ENCODE peak calls at places on chromosomes 2 and 18, in six cellular contexts. W, H, T, C, O and G are unnamed samples.
A peak's percentile ranks its signal among the peaks of the same experiment; 100 is the strongest.

GRCh38 chr2:222651721-222652420 is 4.0 kb downstream of the FARSB start:
- DNase-seq in W (no peak), H (no peak), T (no peak), C (no peak), O (peak; percentile 34), G (no peak)

GRCh38 chr2:234678721-234679120 is 181.8 kb upstream of the ARL4C start:
- DNase-seq in W (no peak), H (peak; percentile 58), T (no peak), C (no peak), O (peak; percentile 30), G (peak; percentile 78)

GRCh38 chr2:55999790-56000189 is 76.2 kb upstream of the EFEMP1 start:
- DNase-seq in W (no peak), H (no peak), T (no peak), C (no peak), O (no peak), G (no peak)

GRCh38 chr2:216216951-216217903 is 108.1 kb downstream of the XRCC5 start:
- DNase-seq in W (peak; percentile 22), H (peak; percentile 79), T (no peak), C (no peak), O (peak; percentile 79), G (peak; percentile 93)

GRCh38 chr18:62334110-62334509 is 9.0 kb downstream of the TNFRSF11A start:
- DNase-seq in W (no peak), H (peak; percentile 86), T (no peak), C (no peak), O (peak; percentile 8), G (peak; percentile 75)

GRCh38 chr2:40654346-40654745 is 202.5 kb upstream of the SLC8A1 start:
- DNase-seq in W (no peak), H (no peak), T (no peak), C (no peak), O (no peak), G (peak; percentile 4)

GRCh38 chr2:122748552-122749011 is 993.1 kb downstream of the TSN start:
- DNase-seq in W (no peak), H (peak; percentile 59), T (no peak), C (no peak), O (no peak), G (no peak)

GRCh38 chr18:38981382-38981781 is 1415.8 kb upstream of the CELF4 start:
- DNase-seq in W (no peak), H (no peak), T (no peak), C (no peak), O (no peak), G (no peak)

GRCh38 chr2:39728941-39729351 is 50.1 kb downstream of the THUMPD2 start:
- DNase-seq in W (no peak), H (peak; percentile 69), T (no peak), C (no peak), O (peak; percentile 34), G (peak; percentile 38)

GRCh38 chr2:150062416-150062815 is 425.1 kb downstream of the RND3 start:
- DNase-seq in W (no peak), H (no peak), T (no peak), C (no peak), O (no peak), G (no peak)

GRCh38 chr2:120436885-120437603 is 91.1 kb downstream of the INHBB start:
- DNase-seq in W (no peak), H (peak; percentile 27), T (no peak), C (no peak), O (no peak), G (peak; percentile 69)

GRCh38 chr18:8238507-8238906 is 370.7 kb upstream of the RAB12 start:
- DNase-seq in W (no peak), H (no peak), T (no peak), C (no peak), O (no peak), G (no peak)

GRCh38 chr2:26395394-26395793 is 6.3 kb upstream of the DRC1 start:
- DNase-seq in W (no peak), H (no peak), T (no peak), C (no peak), O (no peak), G (no peak)

GRCh38 chr2:219595250-219595649 is 2.4 kb upstream of the STK11IP start:
- DNase-seq in W (no peak), H (peak; percentile 41), T (no peak), C (no peak), O (no peak), G (no peak)

GRCh38 chr2:11749646-11750349 is 3.4 kb downstream of the LPIN1 start:
- DNase-seq in W (no peak), H (no peak), T (no peak), C (no peak), O (no peak), G (no peak)

GRCh38 chr18:68275616-68276015 is 439.3 kb downstream of the TMX3 start:
- DNase-seq in W (no peak), H (no peak), T (no peak), C (no peak), O (peak; percentile 77), G (peak; percentile 44)

GRCh38 chr18:9719421-9719981 is 11.4 kb downstream of the RAB31 start:
- DNase-seq in W (no peak), H (peak; percentile 83), T (no peak), C (no peak), O (peak; percentile 89), G (peak; percentile 91)

GRCh38 chr2:18690342-18690741 is 101.0 kb upstream of the NT5C1B start:
- DNase-seq in W (no peak), H (peak; percentile 6), T (no peak), C (no peak), O (no peak), G (no peak)

GRCh38 chr2:33531345-33532059 is 55.1 kb downstream of the RASGRP3 start:
- DNase-seq in W (no peak), H (peak; percentile 25), T (no peak), C (no peak), O (peak; percentile 17), G (no peak)

GRCh38 chr2:156778916-156779315 is 342.7 kb downstream of the GPD2 start:
- DNase-seq in W (no peak), H (no peak), T (no peak), C (no peak), O (no peak), G (no peak)

GRCh38 chr2:194333091-194333490 is 1323.9 kb upstream of the SLC39A10 start:
- DNase-seq in W (no peak), H (no peak), T (no peak), C (no peak), O (no peak), G (no peak)

GRCh38 chr2:231057590-231057989 is 923 bp downstream of the PSMD1 start:
- DNase-seq in W (no peak), H (no peak), T (no peak), C (no peak), O (no peak), G (no peak)

GRCh38 chr2:238320648-238321281 is 447 bp downstream of the TRAF3IP1 start:
- DNase-seq in W (peak; percentile 22), H (no peak), T (no peak), C (no peak), O (no peak), G (no peak)

GRCh38 chr2:45257820-45258219 is 248.6 kb upstream of the SIX2 start:
- DNase-seq in W (no peak), H (no peak), T (no peak), C (no peak), O (no peak), G (no peak)

GRCh38 chr2:222440670-222441422 is 16.5 kb downstream of the SGPP2 start:
- DNase-seq in W (no peak), H (peak; percentile 56), T (no peak), C (no peak), O (peak; percentile 66), G (peak; percentile 82)

GRCh38 chr2:233447506-233448219 is 93.4 kb downstream of the DGKD start:
- DNase-seq in W (no peak), H (no peak), T (no peak), C (peak; percentile 21), O (no peak), G (no peak)

GRCh38 chr2:96907405-96908041 is 37.6 kb upstream of the SEMA4C start:
- DNase-seq in W (peak; percentile 89), H (peak; percentile 52), T (no peak), C (peak; percentile 69), O (peak; percentile 16), G (no peak)

GRCh38 chr18:22831441-22831904 is 101.7 kb upstream of the RBBP8 start:
- DNase-seq in W (no peak), H (peak; percentile 46), T (no peak), C (no peak), O (no peak), G (no peak)

GRCh38 chr2:98514096-98514639 is 69.5 kb downstream of the INPP4A start:
- DNase-seq in W (no peak), H (no peak), T (no peak), C (no peak), O (no peak), G (no peak)

GRCh38 chr2:109554758-109555157 is 59.0 kb downstream of the SEPTIN10 start:
- DNase-seq in W (no peak), H (no peak), T (no peak), C (no peak), O (peak; percentile 32), G (no peak)

GRCh38 chr18:56570971-56571370 is 67.4 kb downstream of the TXNL1 start:
- DNase-seq in W (no peak), H (no peak), T (no peak), C (no peak), O (no peak), G (no peak)

GRCh38 chr2:8090748-8091700 is 590.8 kb upstream of the ID2 start:
- DNase-seq in W (no peak), H (peak; percentile 14), T (peak; percentile 49), C (no peak), O (peak; percentile 87), G (peak; percentile 96)

GRCh38 chr18:49038423-49038822 is 87.7 kb upstream of the SMAD7 start:
- DNase-seq in W (no peak), H (no peak), T (no peak), C (no peak), O (no peak), G (no peak)

GRCh38 chr2:189517847-189518535 is 62.6 kb downstream of the SLC40A1 start:
- DNase-seq in W (no peak), H (no peak), T (no peak), C (no peak), O (no peak), G (no peak)

GRCh38 chr2:26605969-26606846 is 35.0 kb downstream of the CIB4 start:
- DNase-seq in W (no peak), H (no peak), T (no peak), C (no peak), O (no peak), G (no peak)

GRCh38 chr2:224345492-224345891 is 56.4 kb downstream of the FAM124B start:
- DNase-seq in W (no peak), H (no peak), T (no peak), C (no peak), O (no peak), G (no peak)